ENCODE peak calls at places on chromosomes 5 and 9, in four cellular contexts. M, V, O and N are unnamed samples.

GRCh38 chr5:148827723-148828122 is 1.3 kb downstream of the ADRB2 start:
- DNase-seq in M (no peak), V (no peak), O (no peak), N (no peak)

GRCh38 chr5:132437604-132438275 is 52.8 kb downstream of the IRF1 start:
- DNase-seq in M (peak; percentile 29), V (peak; percentile 96), O (no peak), N (peak; percentile 89)

GRCh38 chr9:840343-840742 is 1.2 kb upstream of the DMRT1 start:
- DNase-seq in M (no peak), V (no peak), O (no peak), N (no peak)

GRCh38 chr5:80754900-80755299 is 100.1 kb upstream of the DHFR start:
- DNase-seq in M (no peak), V (peak; percentile 55), O (peak; percentile 69), N (peak; percentile 58)

GRCh38 chr5:169286572-169287325 is 14.2 kb downstream of the SLIT3 start:
- DNase-seq in M (no peak), V (no peak), O (no peak), N (no peak)

GRCh38 chr9:78103971-78104433 is 72.4 kb upstream of the GNAQ start:
- DNase-seq in M (no peak), V (no peak), O (no peak), N (peak; percentile 47)

GRCh38 chr5:15596936-15597335 is 97.0 kb downstream of the FBXL7 start:
- DNase-seq in M (no peak), V (no peak), O (no peak), N (no peak)

GRCh38 chr9:7130421-7130820 is 372.6 kb downstream of the KDM4C start:
- DNase-seq in M (no peak), V (no peak), O (no peak), N (no peak)

GRCh38 chr9:134268308-134268724 is 57.9 kb upstream of the RXRA start:
- DNase-seq in M (no peak), V (peak; percentile 58), O (no peak), N (peak; percentile 89)

GRCh38 chr9:93491593-93492232 is 38.3 kb upstream of the FAM120AOS start:
- DNase-seq in M (no peak), V (peak; percentile 54), O (no peak), N (no peak)

GRCh38 chr9:93600504-93600903 is 24.1 kb downstream of the PHF2 start:
- DNase-seq in M (no peak), V (no peak), O (no peak), N (peak; percentile 16)

GRCh38 chr9:978117-978830 is 1.8 kb downstream of the DMRT3 start:
- DNase-seq in M (no peak), V (no peak), O (no peak), N (no peak)

GRCh38 chr5:175690025-175690424 is 32.2 kb downstream of the HRH2 start:
- DNase-seq in M (no peak), V (no peak), O (no peak), N (no peak)

GRCh38 chr5:109857405-109858031 is 167.8 kb downstream of the MAN2A1 start:
- DNase-seq in M (no peak), V (no peak), O (no peak), N (no peak)

GRCh38 chr5:96142184-96142781 is 180.6 kb upstream of the ELL2 start:
- DNase-seq in M (no peak), V (no peak), O (no peak), N (no peak)

GRCh38 chr5:179953934-179954833 is 46.5 kb upstream of the TBC1D9B start:
- DNase-seq in M (no peak), V (peak; percentile 62), O (no peak), N (no peak)

GRCh38 chr5:119304439-119304838 is 51.4 kb upstream of the TNFAIP8 start:
- DNase-seq in M (no peak), V (peak; percentile 41), O (no peak), N (no peak)

GRCh38 chr5:145825751-145826180 is 9.4 kb downstream of the PRELID2 start:
- DNase-seq in M (no peak), V (peak; percentile 84), O (no peak), N (peak; percentile 51)

GRCh38 chr5:157456301-157456700 is 3.7 kb upstream of the NIPAL4 start:
- DNase-seq in M (no peak), V (no peak), O (no peak), N (no peak)

GRCh38 chr9:127714020-127714835 is 1.2 kb downstream of the PTRH1 start:
- DNase-seq in M (no peak), V (no peak), O (no peak), N (no peak)

GRCh38 chr5:150320048-150320555 is 17.4 kb upstream of the ARSI start:
- DNase-seq in M (peak; percentile 46), V (peak; percentile 89), O (no peak), N (no peak)

GRCh38 chr5:55570026-55570425 is 35.3 kb upstream of the PLPP1 start:
- DNase-seq in M (no peak), V (peak; percentile 36), O (no peak), N (no peak)

GRCh38 chr5:16271851-16272250 is 92.3 kb upstream of the MARCHF11 start:
- DNase-seq in M (no peak), V (no peak), O (no peak), N (no peak)

GRCh38 chr9:123893831-123894460 is 36.0 kb downstream of the DENND1A start:
- DNase-seq in M (no peak), V (peak; percentile 42), O (no peak), N (peak; percentile 12)

GRCh38 chr9:81601639-81602623 is 87.4 kb downstream of the TLE1 start:
- DNase-seq in M (no peak), V (peak; percentile 61), O (no peak), N (peak; percentile 74)

GRCh38 chr5:154593091-154593490 is 115.1 kb upstream of the HAND1 start:
- DNase-seq in M (no peak), V (peak; percentile 70), O (no peak), N (no peak)

GRCh38 chr9:76371901-76372300 is 22.3 kb downstream of the RFK start:
- DNase-seq in M (no peak), V (peak; percentile 53), O (no peak), N (no peak)

GRCh38 chr5:15718411-15719178 is 218.6 kb downstream of the FBXL7 start:
- DNase-seq in M (no peak), V (no peak), O (no peak), N (no peak)

GRCh38 chr9:117153021-117153420 is 261.8 kb downstream of the ASTN2 start:
- DNase-seq in M (no peak), V (peak; percentile 25), O (no peak), N (no peak)

GRCh38 chr9:105694848-105695581 is 674 bp downstream of the TMEM38B start:
- DNase-seq in M (peak; percentile 46), V (peak; percentile 45), O (peak; percentile 55), N (peak; percentile 68)
- TF ChIP-seq CTCF in M (no peak), V (no peak), O (no peak), N (no peak)

GRCh38 chr9:32782476-32783167 is 718 bp upstream of the TMEM215 start:
- DNase-seq in M (no peak), V (no peak), O (peak; percentile 57), N (no peak)

GRCh38 chr9:32783168-32783891 is at the start of gene TMEM215:
- DNase-seq in M (no peak), V (peak; percentile 0), O (peak; percentile 75), N (no peak)
- TF ChIP-seq CTCF in M (no peak), V (no peak), O (no peak), N (no peak)

GRCh38 chr9:109206670-109207069 is 39.6 kb upstream of the FRRS1L start:
- DNase-seq in M (no peak), V (peak; percentile 34), O (no peak), N (no peak)
- TF ChIP-seq CTCF in M (no peak), V (peak; percentile 39), O (no peak), N (no peak)

DNA sequence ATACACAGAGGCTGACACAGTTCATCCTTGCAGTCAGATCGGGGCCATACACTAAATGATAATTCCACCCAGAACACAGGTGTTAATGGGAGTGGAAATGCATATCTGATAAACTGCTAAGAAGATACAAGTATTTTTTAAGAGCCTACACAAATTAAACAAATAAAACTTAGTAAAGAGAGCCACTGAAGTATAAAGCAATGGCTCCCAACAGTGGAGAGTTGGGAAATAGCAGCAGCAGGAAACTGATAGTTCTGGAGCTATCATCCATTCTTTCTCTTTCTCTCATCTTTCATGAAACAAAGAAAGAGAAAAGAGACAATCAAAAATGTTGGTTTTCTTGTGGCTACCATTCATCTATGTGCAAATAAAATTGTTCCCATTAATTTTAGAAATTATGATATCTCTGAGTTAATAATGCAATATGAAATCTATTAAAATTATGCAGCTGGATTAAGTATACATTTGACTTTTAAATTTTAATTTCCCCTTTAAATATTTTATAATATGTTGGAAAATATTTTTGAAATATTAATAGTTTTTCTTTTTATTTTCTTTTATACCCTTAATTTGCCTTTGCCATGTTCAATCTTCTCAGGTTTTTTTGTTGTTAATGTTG is 120.8 kb downstream of the EMB start:
- DNase-seq in M (no peak), V (no peak), O (no peak), N (no peak)
- TF ChIP-seq CTCF in M (no peak), V (no peak), O (no peak), N (no peak)

GRCh38 chr5:143403607-143404415 is at the start of gene NR3C1:
- DNase-seq in M (peak; percentile 85), V (peak; percentile 89), O (peak; percentile 69), N (peak; percentile 95)
- TF ChIP-seq CTCF in M (peak; percentile 49), V (peak; percentile 47), O (peak; percentile 21), N (peak; percentile 74)

GRCh38 chr5:122151640-122152039 is 22.3 kb downstream of the ZNF474 start:
- DNase-seq in M (no peak), V (peak; percentile 95), O (no peak), N (no peak)

GRCh38 chr5:122154491-122154890 is 25.1 kb downstream of the ZNF474 start:
- DNase-seq in M (no peak), V (no peak), O (no peak), N (no peak)

GRCh38 chr5:122153230-122153629 is 23.9 kb downstream of the ZNF474 start:
- DNase-seq in M (no peak), V (peak; percentile 66), O (no peak), N (no peak)

GRCh38 chr5:122153774-122154173 is 24.4 kb downstream of the ZNF474 start:
- DNase-seq in M (no peak), V (no peak), O (no peak), N (no peak)

GRCh38 chr5:122152266-122152900 is 23.0 kb downstream of the ZNF474 start:
- DNase-seq in M (no peak), V (no peak), O (no peak), N (no peak)
- TF ChIP-seq CTCF in M (no peak), V (no peak), O (no peak), N (no peak)

GRCh38 chr5:1265461-1266455 is 29.1 kb downstream of the TERT start:
- DNase-seq in M (no peak), V (no peak), O (no peak), N (no peak)
- TF ChIP-seq CTCF in M (no peak), V (no peak), O (no peak), N (no peak)

GRCh38 chr5:63127054-63127453 is 548.4 kb downstream of the LRRC70 start:
- DNase-seq in M (no peak), V (peak; percentile 57), O (no peak), N (no peak)

GRCh38 chr5:63125392-63125791 is 546.8 kb downstream of the LRRC70 start:
- DNase-seq in M (no peak), V (no peak), O (no peak), N (no peak)

GRCh38 chr5:63121471-63121870 is 542.9 kb downstream of the LRRC70 start:
- DNase-seq in M (no peak), V (no peak), O (no peak), N (no peak)

GRCh38 chr5:63128018-63128417 is 549.4 kb downstream of the LRRC70 start:
- DNase-seq in M (no peak), V (no peak), O (no peak), N (no peak)

GRCh38 chr5:63125862-63126261 is 547.2 kb downstream of the LRRC70 start:
- DNase-seq in M (no peak), V (peak; percentile 69), O (no peak), N (peak; percentile 22)
- TF ChIP-seq CTCF in M (peak; percentile 10), V (peak; percentile 71), O (peak; percentile 26), N (peak; percentile 33)